ENCODE peak calls at places on chromosomes 1 and 21, in six cellular contexts. O is heart left ventricle; Z is AG08395; R is transverse colon; M is stimulated activated CD4-positive, alpha-beta T cell treated with anti-CD3 and anti-CD28 coated beads, Interleukin-15, amount 100 ng/mL, for 1 hour; I is body of pancreas. D is an unnamed sample.

GRCh38 chr1:233879841-233880240 is 24.6 kb upstream of the SLC35F3 start:
- DNase-seq in R (no peak), I (no peak), M (no peak), Z (no peak), O (no peak), D (no peak)

GRCh38 chr1:149845416-149845815 is 54.0 kb upstream of the BOLA1 start:
- DNase-seq in I (no peak), R (no peak), O (no peak), M (no peak), Z (no peak), D (peak; percentile 8)

GRCh38 chr1:205939690-205940330 is 3.4 kb downstream of the SLC26A9 start:
- DNase-seq in I (peak; percentile 55), O (no peak), M (no peak), Z (no peak), R (no peak), D (no peak)

GRCh38 chr1:91783423-91784162 is 102.4 kb downstream of the TGFBR3 start:
- DNase-seq in Z (no peak), I (no peak), O (no peak), M (no peak), R (no peak), D (no peak)

GRCh38 chr1:36157973-36158826 is 2.2 kb downstream of the MAP7D1 start:
- DNase-seq in O (no peak), Z (no peak), R (no peak), I (no peak), M (no peak), D (no peak)

GRCh38 chr1:45442272-45442671 is 48.7 kb downstream of the TESK2 start:
- DNase-seq in R (no peak), O (no peak), Z (peak; percentile 22), M (no peak), I (no peak), D (no peak)

GRCh38 chr1:6271554-6271953 is 10.7 kb upstream of the GPR153 start:
- DNase-seq in M (no peak), O (no peak), Z (no peak), R (peak; percentile 58), I (no peak), D (no peak)

GRCh38 chr1:161427733-161428516 is 60.2 kb upstream of the CFAP126 start:
- DNase-seq in M (peak; percentile 36), O (no peak), R (no peak), I (peak; percentile 20), Z (peak; percentile 21), D (peak; percentile 44)

GRCh38 chr1:40782371-40782956 is 1.1 kb upstream of the KCNQ4 start:
- DNase-seq in M (no peak), Z (no peak), I (no peak), R (peak; percentile 60), O (peak; percentile 41), D (no peak)

GRCh38 chr1:50710099-50710498 is 250.0 kb downstream of the FAF1 start:
- DNase-seq in M (no peak), O (no peak), R (peak; percentile 32), I (no peak), Z (no peak), D (no peak)

GRCh38 chr1:66316464-66317155 is 217.3 kb upstream of the SGIP1 start:
- DNase-seq in Z (peak; percentile 20), O (peak; percentile 29), M (no peak), I (no peak), R (no peak), D (no peak)

GRCh38 chr21:15771311-15771710 is 41.5 kb downstream of the USP25 start:
- DNase-seq in M (no peak), I (no peak), Z (no peak), R (no peak), O (no peak), D (no peak)

GRCh38 chr1:209583408-209583807 is at the start of gene CAMK1G:
- DNase-seq in M (no peak), O (no peak), Z (peak; percentile 75), I (no peak), R (no peak), D (peak; percentile 24)

GRCh38 chr1:84853743-84854721 is 39.0 kb downstream of the LPAR3 start:
- DNase-seq in I (no peak), O (no peak), M (no peak), R (no peak), Z (peak; percentile 41), D (peak; percentile 42)

GRCh38 chr1:111990878-111991760 is 1.7 kb upstream of the KCND3 start:
- DNase-seq in M (no peak), R (peak; percentile 72), I (peak; percentile 83), Z (peak; percentile 51), O (peak; percentile 70), D (peak; percentile 55)

GRCh38 chr1:204417231-204417997 is 5.8 kb upstream of the PPP1R15B start:
- DNase-seq in Z (peak; percentile 91), R (peak; percentile 69), M (no peak), I (peak; percentile 81), O (peak; percentile 53), D (peak; percentile 94)

GRCh38 chr1:93847811-93848288 is 31.2 kb downstream of the DNTTIP2 start:
- DNase-seq in M (peak; percentile 54), I (peak; percentile 66), O (peak; percentile 75), Z (peak; percentile 62), R (peak; percentile 73), D (no peak)

GRCh38 chr21:29163381-29164115 is 33.1 kb downstream of the MAP3K7CL start:
- DNase-seq in M (no peak), Z (no peak), I (no peak), R (no peak), O (no peak), D (no peak)

GRCh38 chr1:15139654-15140350 is 13.7 kb upstream of the TMEM51 start:
- DNase-seq in M (no peak), Z (no peak), R (no peak), O (no peak), I (peak; percentile 75), D (no peak)

GRCh38 chr21:33026878-33027400 is 1.2 kb downstream of the OLIG2 start:
- DNase-seq in M (no peak), I (no peak), R (no peak), O (no peak), Z (no peak), D (no peak)

GRCh38 chr21:42281196-42281680 is 34.0 kb downstream of the TFF3 start:
- DNase-seq in O (no peak), Z (no peak), I (no peak), R (no peak), M (no peak), D (no peak)

GRCh38 chr1:113760102-113760804 is 967 bp upstream of the PHTF1 start:
- DNase-seq in R (no peak), I (no peak), M (no peak), Z (no peak), O (no peak), D (no peak)

GRCh38 chr1:84774674-84775548 is 84.7 kb upstream of the SSX2IP start:
- DNase-seq in M (no peak), R (no peak), I (no peak), O (no peak), Z (no peak), D (no peak)

GRCh38 chr1:47837046-47837830 is 159.9 kb downstream of the TRABD2B start:
- DNase-seq in O (no peak), I (no peak), M (no peak), Z (no peak), R (no peak), D (no peak)

GRCh38 chr1:214641214-214641895 is 38.4 kb downstream of the CENPF start:
- DNase-seq in O (no peak), Z (no peak), M (no peak), R (no peak), I (no peak), D (no peak)

GRCh38 chr1:173478099-173478555 is 992 bp downstream of the PRDX6 start:
- DNase-seq in R (peak; percentile 47), M (no peak), I (peak; percentile 59), O (peak; percentile 60), Z (peak; percentile 52), D (peak; percentile 56)

GRCh38 chr1:201739054-201739453 is 89.9 kb upstream of the IPO9 start:
- DNase-seq in I (no peak), M (no peak), O (no peak), Z (no peak), R (no peak), D (no peak)

GRCh38 chr1:6425671-6426070 is 1.1 kb downstream of the ESPN start:
- DNase-seq in M (no peak), R (no peak), O (no peak), Z (no peak), I (no peak), D (no peak)

GRCh38 chr1:233183226-233184020 is 112.1 kb downstream of the PCNX2 start:
- DNase-seq in R (no peak), Z (peak; percentile 9), O (no peak), M (no peak), I (no peak), D (no peak)

GRCh38 chr1:25922633-25923567 is 16.7 kb upstream of the STMN1 start:
- DNase-seq in I (peak; percentile 22), O (peak; percentile 45), R (peak; percentile 36), Z (peak; percentile 32), M (peak; percentile 20), D (peak; percentile 50)

GRCh38 chr1:226656201-226656600 is 82.9 kb downstream of the ITPKB start:
- DNase-seq in M (no peak), I (peak; percentile 73), R (no peak), Z (no peak), O (no peak), D (no peak)

GRCh38 chr1:17255336-17255735 is 6.4 kb downstream of the PADI3 start:
- DNase-seq in Z (no peak), M (no peak), I (no peak), R (peak; percentile 54), O (no peak), D (no peak)

GRCh38 chr1:31120783-31121180 is 55.3 kb upstream of the PUM1 start:
- DNase-seq in R (no peak), Z (no peak), O (no peak), M (no peak), I (no peak), D (no peak)

GRCh38 chr1:195663549-195664280 is 944.5 kb downstream of the KCNT2 start:
- DNase-seq in Z (peak; percentile 78), M (no peak), O (no peak), R (no peak), I (no peak), D (peak; percentile 41)

GRCh38 chr1:241250465-241250864 is 106.5 kb downstream of the RGS7 start:
- DNase-seq in O (no peak), Z (no peak), R (no peak), M (no peak), I (no peak), D (no peak)

GRCh38 chr1:168320805-168321577 is 40.3 kb downstream of the TBX19 start:
- DNase-seq in I (no peak), R (no peak), Z (peak; percentile 86), O (no peak), M (no peak), D (peak; percentile 60)

D was measured in Caki2.